ENCODE peak calls at places on chromosome 15, in four cellular contexts. One of them, this sample, is unnamed.

GRCh38 chr15:26854435-26854834 is 12.4 kb upstream of the GABRA5 start:
- DNase-seq in GM04503: no peak
- DNase-seq in kidney tubule cell: no peak
- DNase-seq in brain microvascular endothelial cell: no peak
- DNase-seq in this sample: no peak

GRCh38 chr15:41884458-41884857 is 9.4 kb downstream of the SPTBN5 start:
- DNase-seq in GM04503: no peak
- DNase-seq in kidney tubule cell: no peak
- DNase-seq in brain microvascular endothelial cell: no peak
- DNase-seq in this sample: no peak

GRCh38 chr15:73986055-73986775 is 5.9 kb downstream of the STOML1 start:
- DNase-seq in GM04503: no peak
- DNase-seq in kidney tubule cell: peak
- DNase-seq in brain microvascular endothelial cell: no peak
- DNase-seq in this sample: no peak

GRCh38 chr15:90087454-90088154 is 14.7 kb downstream of the IDH2 start:
- DNase-seq in GM04503: no peak
- DNase-seq in kidney tubule cell: peak
- DNase-seq in brain microvascular endothelial cell: no peak
- DNase-seq in this sample: peak

GRCh38 chr15:90101130-90101968 is 919 bp downstream of the IDH2 start:
- DNase-seq in GM04503: no peak
- DNase-seq in kidney tubule cell: peak
- DNase-seq in brain microvascular endothelial cell: no peak
- DNase-seq in this sample: no peak

GRCh38 chr15:65056868-65057548 is 10.8 kb downstream of the RASL12 start:
- DNase-seq in GM04503: no peak
- DNase-seq in kidney tubule cell: peak
- DNase-seq in brain microvascular endothelial cell: peak
- DNase-seq in this sample: peak

GRCh38 chr15:85579957-85580694 is 199.7 kb downstream of the AKAP13 start:
- DNase-seq in GM04503: no peak
- DNase-seq in kidney tubule cell: peak
- DNase-seq in brain microvascular endothelial cell: no peak
- DNase-seq in this sample: no peak

GRCh38 chr15:88126695-88127476 is 129.7 kb downstream of the NTRK3 start:
- DNase-seq in GM04503: no peak
- DNase-seq in kidney tubule cell: no peak
- DNase-seq in brain microvascular endothelial cell: no peak
- DNase-seq in this sample: no peak

GRCh38 chr15:100849021-100849831 is 30.4 kb upstream of the ALDH1A3 start:
- DNase-seq in GM04503: no peak
- DNase-seq in kidney tubule cell: peak
- DNase-seq in brain microvascular endothelial cell: peak
- DNase-seq in this sample: peak

GRCh38 chr15:74384566-74385441 is 17.4 kb upstream of the CYP11A1 start:
- DNase-seq in GM04503: no peak
- DNase-seq in kidney tubule cell: peak
- DNase-seq in brain microvascular endothelial cell: no peak
- DNase-seq in this sample: peak

GRCh38 chr15:80991446-80991845 is 1.8 kb upstream of the MESD start:
- DNase-seq in GM04503: no peak
- DNase-seq in kidney tubule cell: no peak
- DNase-seq in brain microvascular endothelial cell: no peak
- DNase-seq in this sample: peak

GRCh38 chr15:67548862-67549651 is 6.6 kb downstream of the MAP2K5 start:
- DNase-seq in GM04503: no peak
- DNase-seq in kidney tubule cell: no peak
- DNase-seq in brain microvascular endothelial cell: peak
- DNase-seq in this sample: no peak

GRCh38 chr15:34496616-34497015 is 59.0 kb upstream of the GOLGA8A start:
- DNase-seq in GM04503: no peak
- DNase-seq in kidney tubule cell: no peak
- DNase-seq in brain microvascular endothelial cell: no peak
- DNase-seq in this sample: no peak

GRCh38 chr15:83940136-83940535 is 286.2 kb downstream of the ADAMTSL3 start:
- DNase-seq in GM04503: no peak
- DNase-seq in kidney tubule cell: no peak
- DNase-seq in brain microvascular endothelial cell: no peak
- DNase-seq in this sample: no peak

GRCh38 chr15:68372291-68372811 is 59.6 kb downstream of the ITGA11 start:
- DNase-seq in GM04503: no peak
- DNase-seq in kidney tubule cell: peak
- DNase-seq in brain microvascular endothelial cell: peak
- DNase-seq in this sample: peak

GRCh38 chr15:62779041-62779810 is 263.3 kb upstream of the TPM1 start:
- DNase-seq in GM04503: no peak
- DNase-seq in kidney tubule cell: peak
- DNase-seq in brain microvascular endothelial cell: peak
- DNase-seq in this sample: no peak

This sample was measured in epithelial cell of esophagus.